ENCODE peak calls at places on chromosomes 16 and 17, in five cellular contexts. Q, B, U, M and Z are unnamed samples.

GRCh38 chr17:8740486-8740885 is 4.2 kb downstream of the CCDC42 start:
- DNase-seq in Q (peak), B (no peak), U (no peak), M (no peak), Z (no peak)

GRCh38 chr17:29784661-29785060 is 145.4 kb downstream of the SSH2 start:
- DNase-seq in Q (no peak), B (no peak), U (no peak), M (no peak), Z (no peak)

GRCh38 chr16:74271879-74272278 is 24.7 kb upstream of the PSMD7 start:
- DNase-seq in Q (no peak), B (no peak), U (no peak), M (no peak), Z (no peak)

GRCh38 chr17:4177732-4178131 is 34.7 kb downstream of the CYB5D2 start:
- DNase-seq in Q (no peak), B (no peak), U (no peak), M (no peak), Z (no peak)

GRCh38 chr17:75783803-75784472 is 668 bp upstream of the UNK start:
- DNase-seq in Q (no peak), B (peak), U (no peak), M (no peak), Z (no peak)

GRCh38 chr17:37458805-37459204 is 30.9 kb upstream of the DUSP14 start:
- DNase-seq in Q (no peak), B (no peak), U (peak), M (peak), Z (no peak)

GRCh38 chr16:74462361-74462760 is 41.1 kb upstream of the CLEC18B start:
- DNase-seq in Q (no peak), B (no peak), U (no peak), M (no peak), Z (no peak)

GRCh38 chr17:8255499-8255898 is 6.4 kb downstream of the PFAS start:
- DNase-seq in Q (no peak), B (no peak), U (no peak), M (no peak), Z (no peak)

GRCh38 chr16:86968866-86969265 is 348.3 kb downstream of the C16orf95 start:
- DNase-seq in Q (no peak), B (no peak), U (no peak), M (no peak), Z (no peak)

GRCh38 chr17:45904886-45905285 is 10.5 kb downstream of the MAPT start:
- DNase-seq in Q (no peak), B (no peak), U (no peak), M (no peak), Z (no peak)

GRCh38 chr16:57127836-57128235 is 35.5 kb downstream of the CPNE2 start:
- DNase-seq in Q (no peak), B (no peak), U (no peak), M (no peak), Z (no peak)

GRCh38 chr17:8041249-8041928 is 2.5 kb downstream of the ALOX15B start:
- DNase-seq in Q (peak), B (peak), U (no peak), M (peak), Z (no peak)

GRCh38 chr17:76572201-76572910 is 13.3 kb downstream of the ST6GALNAC2 start:
- DNase-seq in Q (no peak), B (no peak), U (no peak), M (no peak), Z (no peak)

GRCh38 chr16:865026-865425 is 64.5 kb upstream of the GNG13 start:
- DNase-seq in Q (no peak), B (no peak), U (no peak), M (no peak), Z (no peak)

GRCh38 chr17:21025446-21025845 is 17.4 kb downstream of the USP22 start:
- DNase-seq in Q (no peak), B (no peak), U (no peak), M (no peak), Z (no peak)

GRCh38 chr16:87311387-87311786 is 5.8 kb downstream of the C16orf95 start:
- DNase-seq in Q (no peak), B (no peak), U (no peak), M (no peak), Z (no peak)

GRCh38 chr16:49969356-49970030 is 55.5 kb upstream of the CNEP1R1 start:
- DNase-seq in Q (no peak), B (peak), U (no peak), M (no peak), Z (no peak)

GRCh38 chr16:2207872-2208271 is 2.6 kb downstream of the MLST8 start:
- DNase-seq in Q (no peak), B (no peak), U (no peak), M (no peak), Z (no peak)

GRCh38 chr17:7413346-7413985 is 5.8 kb downstream of the NLGN2 start:
- DNase-seq in Q (no peak), B (no peak), U (no peak), M (no peak), Z (no peak)

GRCh38 chr17:79951361-79952264 is 84.1 kb downstream of the TBC1D16 start:
- DNase-seq in Q (no peak), B (peak), U (peak), M (peak), Z (peak)

GRCh38 chr17:60390223-60390622 is 1.7 kb downstream of the USP32 start:
- DNase-seq in Q (no peak), B (peak), U (no peak), M (no peak), Z (no peak)

GRCh38 chr17:65265276-65265675 is 128.1 kb downstream of the RGS9 start:
- DNase-seq in Q (no peak), B (no peak), U (no peak), M (no peak), Z (no peak)

GRCh38 chr17:76868176-76868668 is at the start of gene MGAT5B:
- DNase-seq in Q (peak), B (peak), U (peak), M (peak), Z (peak)

GRCh38 chr16:26269663-26270062 is 577.9 kb downstream of the HS3ST4 start:
- DNase-seq in Q (no peak), B (no peak), U (no peak), M (no peak), Z (no peak)

GRCh38 chr17:64739316-64740058 is 77.4 kb upstream of the SMURF2 start:
- DNase-seq in Q (no peak), B (no peak), U (peak), M (peak), Z (no peak)

GRCh38 chr16:80599466-80599865 is 58.7 kb downstream of the DYNLRB2 start:
- DNase-seq in Q (no peak), B (no peak), U (no peak), M (peak), Z (no peak)

GRCh38 chr17:78255029-78255656 is 23.7 kb downstream of the TMEM235 start:
- DNase-seq in Q (no peak), B (no peak), U (no peak), M (no peak), Z (no peak)

GRCh38 chr17:73638556-73638955 is 5.7 kb downstream of the SDK2 start:
- DNase-seq in Q (no peak), B (no peak), U (no peak), M (no peak), Z (no peak)

GRCh38 chr17:65743313-65743665 is 181.8 kb upstream of the AXIN2 start:
- DNase-seq in Q (no peak), B (no peak), U (no peak), M (no peak), Z (no peak)

GRCh38 chr17:27241346-27241946 is 52.5 kb upstream of the WSB1 start:
- DNase-seq in Q (no peak), B (peak), U (no peak), M (no peak), Z (no peak)

GRCh38 chr16:57001026-57001669 is 11.8 kb downstream of the NLRC5 start:
- DNase-seq in Q (no peak), B (no peak), U (no peak), M (no peak), Z (no peak)

GRCh38 chr17:31678431-31678830 is 180.6 kb downstream of the COPRS start:
- DNase-seq in Q (no peak), B (no peak), U (no peak), M (no peak), Z (no peak)

GRCh38 chr17:32610027-32610650 is 123.3 kb downstream of the CDK5R1 start:
- DNase-seq in Q (no peak), B (no peak), U (no peak), M (no peak), Z (no peak)

GRCh38 chr16:57797526-57798266 is 4.6 kb downstream of the KIFC3 start:
- DNase-seq in Q (no peak), B (peak), U (no peak), M (no peak), Z (no peak)

GRCh38 chr16:80803341-80804060 is 897 bp downstream of the CDYL2 start:
- DNase-seq in Q (peak), B (peak), U (no peak), M (no peak), Z (no peak)

GRCh38 chr16:48831081-48831722 is 221.2 kb upstream of the N4BP1 start:
- DNase-seq in Q (no peak), B (no peak), U (no peak), M (no peak), Z (no peak)

GRCh38 chr16:397736-398332 is 835 bp downstream of the NME4 start:
- DNase-seq in Q (peak), B (peak), U (peak), M (no peak), Z (peak)

GRCh38 chr17:28918295-28918694 is 15.4 kb upstream of the DHRS13 start:
- DNase-seq in Q (no peak), B (no peak), U (no peak), M (no peak), Z (no peak)

DNA sequence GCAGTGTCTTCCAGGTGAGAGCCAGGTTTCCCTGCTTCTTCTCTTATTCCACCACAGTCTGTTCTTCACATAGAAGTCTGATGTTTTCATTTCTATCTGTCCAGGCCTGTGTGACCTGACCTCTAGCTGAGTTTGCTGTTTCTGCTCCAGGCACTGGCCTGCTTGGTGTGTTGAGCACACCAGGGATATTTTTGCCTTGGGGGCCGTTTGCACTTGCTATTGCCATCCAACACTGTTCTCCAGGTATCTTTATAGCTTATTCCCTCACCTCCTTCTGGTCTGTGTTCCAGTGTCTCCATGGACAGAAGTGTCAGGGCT is 41.4 kb downstream of the MRTFB start:
- DNase-seq in Q (no peak), B (no peak), U (no peak), M (no peak), Z (no peak)
- H3K27ac ChIP-seq in Q (no peak), B (no peak), U (no peak), M (no peak), Z (no peak)

GRCh38 chr16:88653101-88653500 is 2.2 kb upstream of the CYBA start:
- DNase-seq in Q (no peak), B (no peak), U (no peak), M (no peak), Z (no peak)
- H3K27ac ChIP-seq in Q (no peak), B (no peak), U (no peak), M (no peak), Z (no peak)

GRCh38 chr17:62653831-62654829 is 26.7 kb downstream of the MRC2 start:
- DNase-seq in Q (no peak), B (peak), U (no peak), M (no peak), Z (no peak)

GRCh38 chr17:62653002-62653830 is 25.7 kb downstream of the MRC2 start:
- DNase-seq in Q (peak), B (peak), U (peak), M (no peak), Z (peak)

GRCh38 chr17:62657664-62658063 is 30.2 kb downstream of the MRC2 start:
- DNase-seq in Q (no peak), B (no peak), U (no peak), M (no peak), Z (no peak)

GRCh38 chr17:62658136-62658535 is 30.7 kb downstream of the MRC2 start:
- DNase-seq in Q (no peak), B (no peak), U (no peak), M (no peak), Z (no peak)

DNA sequence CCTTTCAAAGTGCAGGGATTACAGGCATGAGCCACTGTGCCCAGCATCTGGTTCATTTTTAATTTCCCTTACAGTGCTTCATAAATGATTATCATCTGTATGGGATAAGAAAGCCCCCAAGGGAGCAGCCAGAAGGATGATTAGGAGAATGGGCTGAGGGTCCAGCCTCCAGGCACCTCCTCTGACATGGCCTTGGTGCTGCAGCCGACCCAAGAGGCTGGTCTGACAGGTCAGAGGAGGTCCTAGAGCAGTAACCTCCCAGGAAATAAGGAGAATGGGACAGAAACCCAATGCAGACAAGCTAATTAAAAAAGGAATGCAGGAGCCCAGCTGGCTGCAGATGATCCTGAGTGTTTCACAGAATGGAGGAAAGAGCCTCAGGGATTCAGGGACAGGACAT is 29.0 kb downstream of the MRC2 start:
- DNase-seq in Q (no peak), B (no peak), U (no peak), M (no peak), Z (no peak)
- H3K27ac ChIP-seq in Q (no peak), B (no peak), U (no peak), M (no peak), Z (no peak)

GRCh38 chr17:16026895-16027294 is 27.3 kb downstream of the TTC19 start:
- DNase-seq in Q (no peak), B (no peak), U (no peak), M (no peak), Z (no peak)
- H3K27ac ChIP-seq in Q (no peak), B (no peak), U (no peak), M (no peak), Z (no peak)

GRCh38 chr16:79089735-79090284 is 510.7 kb downstream of the MAF start:
- DNase-seq in Q (peak), B (no peak), U (no peak), M (no peak), Z (no peak)
- H3K27ac ChIP-seq in Q (no peak), B (no peak), U (no peak), M (no peak), Z (no peak)

DNA sequence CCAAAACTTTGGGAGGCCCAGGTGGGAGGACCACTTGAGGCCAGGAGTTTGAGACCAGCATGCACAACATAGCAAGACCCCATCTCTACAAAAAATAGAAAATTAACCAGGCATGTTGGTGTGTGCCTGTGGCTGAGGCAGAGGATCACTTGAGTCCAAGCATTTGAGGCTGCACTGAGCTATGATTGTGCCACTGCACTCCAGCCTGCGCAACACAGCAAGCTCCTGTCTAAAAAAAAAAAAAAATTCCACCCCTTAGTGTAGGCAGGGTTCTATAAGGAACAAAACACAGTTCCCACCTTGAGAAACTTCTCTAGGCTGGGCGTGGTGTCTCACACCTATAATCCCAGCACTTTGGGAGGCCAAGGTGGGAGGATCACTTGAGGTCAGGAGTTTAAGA is 36.3 kb upstream of the HAPSTR1 start:
- DNase-seq in Q (no peak), B (no peak), U (no peak), M (no peak), Z (no peak)
- H3K27ac ChIP-seq in Q (no peak), B (no peak), U (no peak), M (no peak), Z (no peak)

DNA sequence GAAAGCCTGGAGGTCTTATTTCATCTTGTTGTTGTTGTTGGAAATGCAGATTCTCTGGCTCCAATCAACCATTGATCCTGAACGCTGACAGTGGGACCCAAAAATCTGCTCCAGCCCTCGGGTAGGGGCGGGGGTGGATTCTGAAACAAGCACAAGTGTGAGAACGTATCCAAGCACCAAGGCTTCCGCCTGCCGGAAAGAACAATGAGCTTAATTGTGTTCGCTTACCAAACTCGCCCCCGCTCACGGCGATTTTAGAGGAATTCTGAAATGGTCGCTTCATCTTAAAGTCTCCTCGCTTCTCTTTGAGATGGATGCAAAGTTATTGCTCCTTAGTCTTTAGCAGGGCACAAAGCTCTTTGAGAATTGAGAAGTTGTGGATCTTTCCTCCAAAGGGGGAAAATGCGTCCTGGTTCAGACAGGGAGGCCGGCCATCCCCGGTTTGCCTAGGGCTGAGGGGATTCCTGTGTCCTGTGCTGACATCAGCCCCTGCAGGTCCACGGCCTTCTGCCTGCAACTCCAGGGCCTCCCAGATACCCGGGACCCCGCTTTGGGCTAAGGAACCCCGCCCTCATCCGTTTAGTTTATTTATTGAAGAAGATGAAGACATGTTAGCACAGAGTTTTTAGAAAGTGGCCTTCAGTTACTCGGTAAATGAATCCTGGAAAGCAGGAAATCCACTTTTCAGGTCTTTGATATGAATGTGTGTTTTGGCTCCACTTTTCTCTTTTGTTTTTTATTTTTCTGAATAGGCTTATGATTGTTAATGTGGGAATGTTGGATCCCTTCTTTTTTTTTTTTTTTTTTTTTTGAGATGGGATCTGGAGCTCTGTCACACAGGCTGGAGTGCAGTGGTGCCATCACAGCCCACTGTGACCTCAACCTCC is 65.5 kb downstream of the CRISPLD2 start:
- DNase-seq in Q (no peak), B (no peak), U (no peak), M (no peak), Z (peak)
- H3K27ac ChIP-seq in Q (no peak), B (no peak), U (no peak), M (no peak), Z (peak)

GRCh38 chr17:72176516-72176851 is 55.7 kb downstream of the SOX9 start:
- DNase-seq in Q (no peak), B (no peak), U (no peak), M (no peak), Z (no peak)
- H3K27ac ChIP-seq in Q (no peak), B (no peak), U (no peak), M (no peak), Z (no peak)

DNA sequence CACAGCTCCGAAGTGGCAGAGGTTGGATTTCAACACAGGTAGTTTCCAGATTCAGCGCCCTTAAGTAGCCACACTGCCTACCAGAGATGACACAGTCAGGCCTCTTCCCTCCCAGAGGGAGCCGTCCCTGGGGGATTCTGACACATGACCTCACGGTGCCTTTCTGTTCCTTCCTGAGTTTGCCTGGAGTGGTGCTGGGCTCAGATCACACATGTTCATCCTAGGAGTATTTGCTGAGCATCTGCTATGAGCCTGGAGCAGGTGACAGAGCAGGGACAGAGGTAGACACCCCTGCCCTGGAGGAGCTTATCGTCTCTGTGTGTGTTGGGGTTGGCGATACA is 120.5 kb upstream of the GSE1 start:
- DNase-seq in Q (no peak), B (no peak), U (no peak), M (no peak), Z (no peak)
- H3K27ac ChIP-seq in Q (no peak), B (peak), U (no peak), M (no peak), Z (no peak)